ENCODE peak calls at places on chromosomes 11 and 22, in eight cellular contexts. Y is hepatocyte, C is tibial nerve, N is AG09309, X is coronary artery, I is astrocyte of the spinal cord, G is fibroblast of mammary gland, S is suprapubic skin. M is an unnamed sample.

GRCh38 chr22:38139901-38140300 is 29.4 kb upstream of the BAIAP2L2 start:
- DNase-seq in I (no peak), N (no peak), X (peak), C (no peak), G (no peak), S (peak), Y (no peak), M (peak)

GRCh38 chr11:32448232-32448631 is 12.9 kb upstream of the WT1 start:
- DNase-seq in G (peak), X (no peak), C (no peak), Y (no peak), S (no peak), I (no peak), N (no peak), M (no peak)

GRCh38 chr22:44400763-44401060 is 88.0 kb upstream of the SHISAL1 start:
- DNase-seq in N (no peak), G (no peak), Y (no peak), I (peak), X (peak), C (no peak), S (no peak), M (no peak)

GRCh38 chr22:19349778-19350475 is 58.4 kb upstream of the CLTCL1 start:
- DNase-seq in Y (no peak), S (no peak), N (no peak), I (no peak), X (no peak), C (no peak), G (no peak), M (no peak)

GRCh38 chr22:46339956-46340355 is 4.4 kb downstream of the TRMU start:
- DNase-seq in S (no peak), X (no peak), C (no peak), N (no peak), I (no peak), Y (no peak), G (no peak), M (no peak)

GRCh38 chr11:16133867-16134266 is 222.5 kb downstream of the SOX6 start:
- DNase-seq in N (no peak), S (no peak), X (no peak), I (no peak), G (peak), C (no peak), Y (no peak), M (no peak)

GRCh38 chr11:20374746-20375305 is 11.3 kb downstream of the HTATIP2 start:
- DNase-seq in X (no peak), S (no peak), G (peak), N (no peak), Y (no peak), I (no peak), C (no peak), M (no peak)

GRCh38 chr11:62546244-62546936 is at the start of gene AHNAK:
- DNase-seq in Y (peak), X (peak), N (no peak), I (peak), C (peak), G (no peak), S (peak), M (no peak)

GRCh38 chr11:37199082-37199481 is 601.0 kb upstream of the RAG2 start:
- DNase-seq in N (no peak), X (no peak), C (no peak), S (no peak), I (no peak), Y (no peak), G (no peak), M (no peak)

GRCh38 chr22:50703726-50704509 is 31.3 kb downstream of the SHANK3 start:
- DNase-seq in G (no peak), X (no peak), N (no peak), C (no peak), S (peak), Y (no peak), I (no peak), M (no peak)

GRCh38 chr11:116986521-116987105 is 111.6 kb downstream of the SIK3 start:
- DNase-seq in C (no peak), N (peak), Y (no peak), X (no peak), I (peak), S (no peak), G (peak), M (no peak)

GRCh38 chr22:46875089-46875488 is 112.6 kb downstream of the TBC1D22A start:
- DNase-seq in C (no peak), Y (no peak), X (no peak), N (no peak), I (no peak), G (no peak), S (no peak), M (no peak)

GRCh38 chr11:127789887-127790286 is 789.3 kb upstream of the KIRREL3 start:
- DNase-seq in N (no peak), Y (peak), S (no peak), C (no peak), X (no peak), G (no peak), I (no peak), M (no peak)

GRCh38 chr22:35578836-35579575 is 38.1 kb downstream of the MB start:
- DNase-seq in S (no peak), C (no peak), I (no peak), G (no peak), N (no peak), Y (no peak), X (no peak), M (no peak)

GRCh38 chr11:104618949-104619348 is 279.3 kb downstream of the CASP12 start:
- DNase-seq in N (no peak), G (no peak), S (no peak), C (no peak), I (no peak), Y (no peak), X (no peak), M (no peak)

GRCh38 chr22:35524966-35525686 is 15.5 kb upstream of the RASD2 start:
- DNase-seq in N (no peak), Y (peak), X (no peak), C (no peak), S (no peak), I (no peak), G (no peak), M (no peak)

GRCh38 chr11:12606597-12606996 is 67.6 kb upstream of the TEAD1 start:
- DNase-seq in X (no peak), Y (peak), I (peak), S (no peak), C (no peak), G (peak), N (peak), M (no peak)

GRCh38 chr11:44729718-44730117 is 3.0 kb downstream of the TSPAN18 start:
- DNase-seq in N (no peak), Y (no peak), I (no peak), X (no peak), C (no peak), G (no peak), S (no peak), M (no peak)

GRCh38 chr22:18067121-18067520 is 10.7 kb upstream of the PEX26 start:
- DNase-seq in X (no peak), S (no peak), I (no peak), G (no peak), Y (no peak), N (no peak), C (no peak), M (no peak)

GRCh38 chr11:73466643-73467042 is 90.4 kb downstream of the RELT start:
- DNase-seq in C (no peak), X (no peak), Y (no peak), G (no peak), I (no peak), S (no peak), N (no peak), M (no peak)

GRCh38 chr11:62444271-62444833 is 25.5 kb downstream of the SCGB1A1 start:
- DNase-seq in N (no peak), S (peak), I (peak), G (peak), X (peak), Y (no peak), C (peak), M (no peak)

GRCh38 chr22:41523464-41524221 is 20.6 kb downstream of the POLR3H start:
- DNase-seq in X (no peak), S (no peak), I (peak), N (no peak), Y (no peak), G (peak), C (no peak), M (no peak)

GRCh38 chr11:103433380-103433779 is 324.2 kb downstream of the DYNC2H1 start:
- DNase-seq in X (no peak), S (no peak), Y (no peak), N (peak), I (peak), C (no peak), G (peak), M (no peak)
- TF ChIP-seq CTCF in X (no peak), S (no peak), Y (no peak), N (peak), I (no peak), C (no peak), G (peak), M (no peak)

GRCh38 chr11:17722000-17722643 is 2.8 kb downstream of the MYOD1 start:
- DNase-seq in C (no peak), G (peak), I (peak), S (no peak), N (no peak), Y (no peak), X (no peak), M (no peak)
- TF ChIP-seq CTCF in C (no peak), G (peak), I (peak), S (no peak), N (peak), Y (peak), X (no peak), M (peak)

GRCh38 chr11:86152901-86153300 is 84.0 kb upstream of the PICALM start:
- DNase-seq in Y (no peak), C (no peak), N (no peak), X (no peak), S (no peak), I (no peak), G (no peak), M (no peak)

GRCh38 chr11:86149813-86150212 is 80.9 kb upstream of the PICALM start:
- DNase-seq in C (no peak), X (no peak), G (no peak), S (no peak), I (no peak), N (no peak), Y (no peak), M (no peak)

GRCh38 chr11:86150826-86151187 is 81.9 kb upstream of the PICALM start:
- DNase-seq in G (no peak), S (no peak), C (no peak), N (no peak), Y (peak), I (peak), X (no peak), M (no peak)

GRCh38 chr11:86152006-86152862 is 83.3 kb upstream of the PICALM start:
- DNase-seq in C (no peak), G (peak), Y (no peak), X (no peak), I (peak), S (no peak), N (no peak), M (no peak)

DNA sequence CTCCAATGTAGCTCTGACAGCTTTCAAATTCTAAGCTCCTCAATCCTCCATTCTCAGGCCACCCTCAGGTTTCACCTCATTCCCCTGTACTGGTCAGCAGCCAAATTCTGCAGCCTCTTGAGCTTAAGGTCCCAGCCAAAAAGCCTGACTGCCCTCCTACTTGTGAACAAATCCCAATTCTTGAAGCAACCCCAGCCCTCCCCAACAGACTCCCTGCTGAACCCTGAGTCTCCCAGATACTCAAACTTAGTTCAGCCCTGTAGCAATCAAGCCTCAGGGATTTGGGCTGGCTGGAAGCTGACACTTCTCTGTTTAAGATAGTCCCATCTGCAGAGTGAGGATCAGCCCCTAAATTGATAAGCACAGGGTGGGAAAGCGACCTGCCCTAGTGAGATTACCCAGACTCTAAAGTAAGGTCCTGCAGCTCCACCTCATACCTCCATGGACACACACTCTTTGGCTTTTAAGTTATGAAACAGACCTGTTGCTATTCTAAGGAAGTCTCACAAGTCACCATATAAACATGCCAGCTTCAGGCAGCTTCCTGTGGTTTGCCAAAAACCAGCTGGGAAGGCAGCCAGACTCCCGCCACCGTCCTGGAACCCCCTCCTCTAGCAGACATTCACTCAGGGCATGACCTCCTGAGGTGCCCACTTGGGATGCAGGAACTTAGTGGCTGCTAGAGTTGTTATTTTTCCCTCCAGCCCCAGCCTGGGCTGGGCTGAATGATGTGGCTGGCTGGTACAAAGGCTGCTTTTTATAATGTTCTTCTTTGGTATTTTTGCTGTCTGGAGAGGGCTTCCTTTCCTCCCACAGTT is 82.5 kb upstream of the PICALM start:
- DNase-seq in C (no peak), S (no peak), I (peak), G (peak), X (peak), Y (peak), N (no peak), M (peak)
- TF ChIP-seq CTCF in C (no peak), S (no peak), I (no peak), G (no peak), X (no peak), Y (no peak), N (no peak), M (no peak)

DNA sequence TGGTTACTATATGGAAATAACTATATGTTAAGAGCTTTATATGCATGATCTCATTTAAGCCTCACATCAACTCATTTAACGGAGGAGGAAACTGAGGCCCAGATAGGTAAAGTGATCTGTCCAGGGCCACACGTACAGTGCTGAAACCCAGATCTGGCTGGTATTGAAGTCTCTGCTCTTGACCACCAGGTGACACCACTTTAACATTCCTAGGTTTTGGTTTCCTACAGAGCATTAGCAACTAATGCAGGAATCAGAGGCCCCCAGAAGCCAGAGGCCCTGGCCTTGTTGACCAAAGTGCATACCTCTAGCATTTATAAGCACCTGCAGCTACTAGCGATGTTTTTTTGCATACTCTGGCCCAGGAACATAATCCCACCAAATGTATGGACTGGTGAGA is 12.9 kb upstream of the LIMK2 start:
- DNase-seq in C (no peak), S (no peak), I (no peak), X (no peak), Y (no peak), N (no peak), G (no peak), M (no peak)
- TF ChIP-seq CTCF in C (no peak), S (no peak), I (peak), X (no peak), Y (no peak), N (no peak), G (no peak), M (no peak)

M was measured in osteocyte.